ENCODE peak calls at places on chromosomes 3 and 15, in eight cellular contexts. O is heart right ventricle; Q is fibroblast of pulmonary artery; F is LNCaP clone FGC; R is CD4-positive, alpha-beta memory T cell; B is OCI-LY7; M is endothelial cell of umbilical vein; C is GM06990. J is an unnamed sample.

GRCh38 chr3:64161481-64161952 is 63.7 kb downstream of the PRICKLE2 start:
- DNase-seq in O (no peak), Q (no peak), F (peak), R (no peak), B (no peak), M (no peak), C (no peak), J (no peak)

GRCh38 chr3:39124876-39125836 is 17.7 kb downstream of the TTC21A start:
- DNase-seq in O (no peak), Q (peak), F (no peak), R (no peak), B (no peak), M (peak), C (no peak), J (no peak)

GRCh38 chr3:29937185-29937584 is 656.3 kb downstream of the RBMS3 start:
- DNase-seq in O (no peak), Q (peak), F (peak), R (no peak), B (no peak), M (peak), C (no peak), J (peak)

GRCh38 chr3:188154758-188155574 is 1.0 kb downstream of the LPP start:
- DNase-seq in O (no peak), Q (peak), F (no peak), R (no peak), B (no peak), M (no peak), C (no peak), J (no peak)

GRCh38 chr3:27568393-27568792 is 84.2 kb upstream of the SLC4A7 start:
- DNase-seq in O (peak), Q (peak), F (peak), R (no peak), B (no peak), M (no peak), C (no peak), J (no peak)

GRCh38 chr3:141401584-141402475 is 33.5 kb downstream of the ZBTB38 start:
- DNase-seq in O (peak), Q (no peak), F (no peak), R (peak), B (no peak), M (no peak), C (peak), J (no peak)

GRCh38 chr15:28929200-28929599 is 43.4 kb downstream of the APBA2 start:
- DNase-seq in O (no peak), Q (no peak), F (no peak), R (no peak), B (no peak), M (no peak), C (no peak), J (no peak)

GRCh38 chr3:127044996-127045395 is 62.1 kb downstream of the PLXNA1 start:
- DNase-seq in O (no peak), Q (no peak), F (no peak), R (no peak), B (peak), M (no peak), C (no peak), J (no peak)

GRCh38 chr15:56732881-56733130 is 503 bp downstream of the ZNF280D start:
- DNase-seq in O (no peak), Q (no peak), F (no peak), R (no peak), B (no peak), M (peak), C (no peak), J (peak)

GRCh38 chr3:27228805-27229204 is 140.4 kb downstream of the NEK10 start:
- DNase-seq in O (no peak), Q (no peak), F (no peak), R (no peak), B (no peak), M (no peak), C (no peak), J (no peak)

GRCh38 chr15:56307180-56307579 is 58.0 kb upstream of the TEX9 start:
- DNase-seq in O (no peak), Q (no peak), F (no peak), R (no peak), B (no peak), M (no peak), C (no peak), J (no peak)

GRCh38 chr3:185654758-185655145 is 68.7 kb downstream of the SENP2 start:
- DNase-seq in O (no peak), Q (no peak), F (no peak), R (no peak), B (no peak), M (no peak), C (no peak), J (no peak)

GRCh38 chr15:54803139-54803808 is 393.5 kb downstream of the RSL24D1 start:
- DNase-seq in O (no peak), Q (no peak), F (no peak), R (no peak), B (peak), M (no peak), C (peak), J (no peak)

GRCh38 chr3:171565133-171565532 is 104.9 kb upstream of the TNIK start:
- DNase-seq in O (no peak), Q (no peak), F (no peak), R (no peak), B (no peak), M (peak), C (no peak), J (no peak)

GRCh38 chr15:72599855-72600464 is 54.5 kb upstream of the GOLGA6B start:
- DNase-seq in O (no peak), Q (peak), F (peak), R (peak), B (peak), M (peak), C (no peak), J (peak)

GRCh38 chr15:32838820-32839219 is 121.0 kb downstream of the GREM1 start:
- DNase-seq in O (no peak), Q (peak), F (no peak), R (no peak), B (no peak), M (peak), C (no peak), J (peak)

GRCh38 chr3:105904683-105905320 is 36.0 kb upstream of the CBLB start:
- DNase-seq in O (no peak), Q (peak), F (no peak), R (no peak), B (no peak), M (peak), C (no peak), J (peak)

GRCh38 chr3:88203537-88204143 is 53.9 kb downstream of the C3orf38 start:
- DNase-seq in O (peak), Q (peak), F (peak), R (peak), B (peak), M (peak), C (no peak), J (peak)

GRCh38 chr3:136893848-136894443 is 31.9 kb downstream of the NCK1 start:
- DNase-seq in O (no peak), Q (peak), F (no peak), R (no peak), B (no peak), M (peak), C (no peak), J (peak)

GRCh38 chr3:11283126-11283478 is 10.9 kb downstream of the ATG7 start:
- DNase-seq in O (no peak), Q (no peak), F (no peak), R (no peak), B (no peak), M (no peak), C (no peak), J (no peak)

GRCh38 chr3:189990826-189991225 is 129.9 kb downstream of the P3H2 start:
- DNase-seq in O (no peak), Q (no peak), F (no peak), R (no peak), B (no peak), M (no peak), C (no peak), J (no peak)

DNA sequence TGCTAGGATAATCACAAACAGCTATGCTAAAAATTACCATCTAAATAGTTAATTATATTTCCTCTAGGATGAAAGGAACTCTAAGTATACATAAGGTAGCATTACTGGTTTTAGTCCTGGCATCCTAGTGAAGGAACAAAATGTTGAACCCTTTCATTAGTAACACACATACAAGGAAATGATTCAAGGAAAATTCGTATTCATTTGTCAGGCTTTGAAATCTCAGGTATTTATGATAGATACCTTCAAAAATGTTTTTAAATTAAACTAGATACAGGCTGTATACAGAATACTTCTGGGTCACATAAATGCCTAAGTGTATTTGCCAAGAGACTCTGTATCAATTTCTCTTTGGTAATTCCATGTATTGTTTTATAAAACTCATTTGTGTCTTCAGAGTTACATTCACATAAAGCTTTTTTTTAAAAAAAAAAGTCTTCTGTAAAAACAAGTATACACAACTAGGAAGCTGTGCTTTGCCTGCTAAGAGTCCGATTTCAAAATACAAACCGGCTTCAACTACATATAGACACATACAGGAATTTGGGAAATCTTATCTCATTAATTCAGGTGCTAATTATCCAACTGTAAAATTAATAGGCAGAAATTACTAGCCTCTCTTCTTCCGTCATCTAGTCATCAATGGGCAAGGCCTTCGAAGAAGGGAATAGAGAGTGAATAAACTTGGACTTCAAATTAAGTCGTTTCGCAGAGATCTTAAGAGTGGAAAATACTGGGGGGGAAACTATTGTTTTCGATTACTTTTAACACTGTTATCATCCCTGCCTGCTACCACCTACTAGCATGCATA is 1.3 kb downstream of the SECISBP2L start:
- DNase-seq in O (no peak), Q (no peak), F (no peak), R (no peak), B (peak), M (peak), C (no peak), J (peak)
- H3K4me3 ChIP-seq in O (peak), Q (peak), F (peak), R (peak), B (peak), M (peak), C (peak), J (peak)

GRCh38 chr15:52790941-52791751 is 1.0 kb upstream of the ONECUT1 start:
- DNase-seq in O (no peak), Q (no peak), F (no peak), R (no peak), B (no peak), M (no peak), C (no peak), J (no peak)
- H3K4me3 ChIP-seq in O (peak), Q (peak), F (no peak), R (no peak), B (no peak), M (no peak), C (peak), J (peak)

GRCh38 chr3:57892423-57892822 is 115.8 kb upstream of the FLNB start:
- DNase-seq in O (no peak), Q (peak), F (no peak), R (no peak), B (no peak), M (no peak), C (no peak), J (peak)
- H3K4me3 ChIP-seq in O (peak), Q (no peak), F (no peak), R (no peak), B (no peak), M (no peak), C (no peak), J (no peak)

GRCh38 chr3:16528111-16528510 is 14.6 kb upstream of the RFTN1 start:
- DNase-seq in O (no peak), Q (no peak), F (no peak), R (no peak), B (no peak), M (no peak), C (no peak), J (no peak)
- H3K4me3 ChIP-seq in O (no peak), Q (no peak), F (no peak), R (no peak), B (no peak), M (no peak), C (no peak), J (no peak)

DNA sequence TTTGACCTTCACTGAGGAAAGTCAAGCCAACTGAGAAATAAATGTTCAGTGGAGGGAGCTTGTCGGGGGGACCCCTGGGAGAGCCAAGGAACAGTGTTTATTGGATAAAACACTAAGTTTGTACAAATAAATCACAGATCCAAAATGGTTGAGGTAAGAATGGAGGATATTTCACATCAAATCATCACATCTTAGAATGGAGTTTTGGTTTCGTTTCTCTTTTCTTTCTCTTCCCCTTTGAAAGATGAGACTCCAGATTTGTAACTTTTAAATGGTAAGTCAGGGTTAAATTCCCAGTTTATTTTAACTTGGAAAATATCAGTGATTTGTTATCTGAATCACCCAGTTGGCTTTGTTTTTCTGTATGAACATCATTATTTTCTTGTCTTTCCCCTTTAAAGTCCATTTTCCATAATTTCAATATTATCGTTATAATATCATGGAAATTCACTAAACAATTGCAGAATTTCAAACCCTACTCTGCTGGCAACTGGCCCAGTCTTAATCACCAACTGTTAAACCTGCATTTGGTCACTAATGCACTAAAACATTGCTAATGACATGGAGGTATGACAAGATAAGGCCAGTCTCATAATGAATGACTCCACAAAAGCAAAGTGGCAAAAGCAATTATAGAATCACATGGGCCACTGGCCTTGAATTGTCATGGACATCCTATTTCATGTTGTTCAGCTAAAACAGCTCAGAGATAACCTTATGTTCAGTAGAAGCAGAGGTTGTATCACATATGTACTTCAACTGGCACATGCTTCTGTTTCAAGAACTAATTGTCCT is 295.1 kb downstream of the SHOX2 start:
- DNase-seq in O (no peak), Q (no peak), F (no peak), R (no peak), B (no peak), M (no peak), C (no peak), J (no peak)
- H3K4me3 ChIP-seq in O (no peak), Q (no peak), F (no peak), R (no peak), B (no peak), M (no peak), C (no peak), J (no peak)

DNA sequence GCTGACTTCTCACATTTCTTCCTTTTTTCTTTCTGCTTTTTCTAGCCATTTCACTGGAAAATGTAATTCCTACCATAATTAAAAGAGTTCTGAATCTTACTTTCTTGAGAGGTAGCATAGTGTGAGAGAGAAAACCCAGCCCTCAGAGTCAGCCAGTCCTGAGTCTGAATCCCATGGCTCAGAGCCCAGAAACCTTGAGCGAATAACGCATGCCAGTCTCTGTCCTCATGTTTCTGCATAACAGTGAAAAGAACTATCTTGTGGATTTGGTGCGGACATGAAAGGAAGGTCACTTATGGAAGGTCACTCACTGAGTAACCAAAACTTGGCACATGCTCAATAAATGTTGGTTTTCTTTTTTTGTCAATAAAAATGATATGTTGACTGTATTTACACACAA is 29.3 kb upstream of the SLCO3A1 start:
- DNase-seq in O (peak), Q (peak), F (no peak), R (no peak), B (no peak), M (no peak), C (no peak), J (no peak)
- H3K4me3 ChIP-seq in O (no peak), Q (no peak), F (no peak), R (no peak), B (no peak), M (no peak), C (no peak), J (no peak)

GRCh38 chr15:90402806-90403205 is 14.8 kb downstream of the IQGAP1 start:
- DNase-seq in O (no peak), Q (no peak), F (no peak), R (no peak), B (no peak), M (no peak), C (no peak), J (no peak)
- H3K4me3 ChIP-seq in O (no peak), Q (no peak), F (no peak), R (no peak), B (no peak), M (no peak), C (no peak), J (no peak)

J was measured in astrocyte.